ENCODE peak calls at places on chromosomes 11 and 22, in seven cellular contexts. O is activated CD4-positive, alpha-beta T cell treated with anti-CD3 and anti-CD28 coated beads, Interleukin-2, amount 10 ng/mL, durations not matched to agents 7 days and 5 days; F is stimulated activated CD8-positive, alpha-beta memory T cell treated with anti-CD3 and anti-CD28 coated beads, Interleukin-15, amount 100 ng/mL, for 24 hours; E is keratinocyte; L is sigmoid colon; D is stimulated activated CD4-positive, alpha-beta T cell treated with anti-CD3 and anti-CD28 coated beads, Interleukin-2, amount 100 ng/mL, for 48 hours; H is GM06990. R is an unnamed sample.

GRCh38 chr11:120137611-120138521 is at the start of gene TRIM29:
- DNase-seq in O (no peak), F (no peak), E (no peak), L (peak; percentile 48), D (no peak), H (no peak), R (no peak)

GRCh38 chr11:88231894-88232482 is 56.7 kb upstream of the RAB38 start:
- DNase-seq in O (peak; percentile 38), F (no peak), E (no peak), L (no peak), D (peak; percentile 3), H (no peak), R (peak; percentile 14)

GRCh38 chr11:68724293-68724692 is 27.0 kb downstream of the TESMIN start:
- DNase-seq in O (no peak), F (no peak), E (no peak), L (no peak), D (no peak), H (no peak), R (no peak)

GRCh38 chr22:21590809-21591641 is 23.5 kb downstream of the UBE2L3 start:
- DNase-seq in O (no peak), F (no peak), E (no peak), L (no peak), D (no peak), H (no peak), R (no peak)

GRCh38 chr22:19687561-19688300 is 26.6 kb upstream of the SEPTIN5 start:
- DNase-seq in O (no peak), F (no peak), E (no peak), L (no peak), D (no peak), H (no peak), R (no peak)

GRCh38 chr11:35045219-35045819 is 93.7 kb upstream of the CD44 start:
- DNase-seq in O (peak; percentile 90), F (no peak), E (no peak), L (no peak), D (peak; percentile 32), H (peak; percentile 32), R (no peak)

GRCh38 chr11:120133216-120134105 is 4.5 kb downstream of the TRIM29 start:
- DNase-seq in O (no peak), F (no peak), E (no peak), L (peak; percentile 38), D (no peak), H (no peak), R (no peak)

GRCh38 chr11:94793822-94794221 is 25.7 kb downstream of the AMOTL1 start:
- DNase-seq in O (no peak), F (no peak), E (no peak), L (no peak), D (no peak), H (no peak), R (no peak)

GRCh38 chr22:50086526-50086925 is 1.3 kb upstream of the MLC1 start:
- DNase-seq in O (no peak), F (no peak), E (no peak), L (no peak), D (no peak), H (no peak), R (no peak)

GRCh38 chr11:111221208-111221607 is 24.3 kb upstream of the POU2AF2 start:
- DNase-seq in O (no peak), F (no peak), E (no peak), L (no peak), D (no peak), H (no peak), R (no peak)

GRCh38 chr11:74731301-74732094 is at the start of gene CHRDL2:
- DNase-seq in O (no peak), F (no peak), E (no peak), L (no peak), D (no peak), H (no peak), R (no peak)

GRCh38 chr11:100833276-100833675 is 146.2 kb downstream of the ARHGAP42 start:
- DNase-seq in O (no peak), F (no peak), E (no peak), L (no peak), D (no peak), H (no peak), R (no peak)

GRCh38 chr22:29883045-29883830 is at the start of gene MTMR3:
- DNase-seq in O (peak; percentile 89), F (peak; percentile 92), E (peak; percentile 55), L (peak; percentile 95), D (peak; percentile 98), H (peak; percentile 90), R (peak; percentile 90)

GRCh38 chr11:105227363-105227762 is 87.8 kb upstream of the CARD18 start:
- DNase-seq in O (no peak), F (no peak), E (no peak), L (no peak), D (no peak), H (no peak), R (no peak)

GRCh38 chr22:30015229-30015797 is 65.0 kb upstream of the HORMAD2 start:
- DNase-seq in O (no peak), F (no peak), E (no peak), L (no peak), D (no peak), H (no peak), R (no peak)

GRCh38 chr11:12224537-12224893 is 114.1 kb downstream of the MICAL2 start:
- DNase-seq in O (peak; percentile 94), F (peak; percentile 63), E (no peak), L (peak; percentile 85), D (peak; percentile 76), H (peak; percentile 62), R (peak; percentile 90)

GRCh38 chr22:17672417-17672991 is 33.9 kb downstream of the BCL2L13 start:
- DNase-seq in O (no peak), F (no peak), E (no peak), L (no peak), D (no peak), H (no peak), R (no peak)

GRCh38 chr11:131217313-131218297 is 152.8 kb upstream of the NTM start:
- DNase-seq in O (no peak), F (no peak), E (no peak), L (no peak), D (no peak), H (no peak), R (no peak)

GRCh38 chr22:40118979-40119378 is 58.7 kb upstream of the TNRC6B start:
- DNase-seq in O (no peak), F (no peak), E (no peak), L (no peak), D (no peak), H (no peak), R (no peak)

GRCh38 chr22:19610518-19611253 is 86.5 kb upstream of the CLDN5 start:
- DNase-seq in O (peak; percentile 14), F (no peak), E (no peak), L (no peak), D (peak; percentile 19), H (no peak), R (no peak)

GRCh38 chr22:31083923-31084810 is 3.0 kb downstream of the SMTN start:
- DNase-seq in O (no peak), F (no peak), E (no peak), L (no peak), D (no peak), H (no peak), R (peak; percentile 28)

GRCh38 chr11:123608371-123608770 is 46.1 kb downstream of the SCN3B start:
- DNase-seq in O (no peak), F (no peak), E (no peak), L (no peak), D (no peak), H (no peak), R (no peak)

GRCh38 chr11:104390696-104391095 is 226.7 kb upstream of the PDGFD start:
- DNase-seq in O (no peak), F (no peak), E (no peak), L (no peak), D (no peak), H (no peak), R (no peak)

GRCh38 chr11:92302766-92303165 is 78.1 kb downstream of the FAT3 start:
- DNase-seq in O (no peak), F (no peak), E (no peak), L (no peak), D (no peak), H (no peak), R (no peak)

GRCh38 chr22:27642104-27642800 is 159.3 kb downstream of the MN1 start:
- DNase-seq in O (no peak), F (no peak), E (no peak), L (no peak), D (no peak), H (no peak), R (no peak)

GRCh38 chr22:36673821-36674220 is 29.7 kb downstream of the CACNG2 start:
- DNase-seq in O (no peak), F (no peak), E (no peak), L (no peak), D (no peak), H (no peak), R (no peak)

GRCh38 chr22:46213052-46213451 is 37.0 kb downstream of the CDPF1 start:
- DNase-seq in O (no peak), F (no peak), E (no peak), L (no peak), D (no peak), H (no peak), R (no peak)

GRCh38 chr22:49678137-49678841 is 149.4 kb downstream of the BRD1 start:
- DNase-seq in O (no peak), F (no peak), E (no peak), L (peak; percentile 35), D (no peak), H (no peak), R (no peak)

GRCh38 chr11:57387284-57388030 is 3.0 kb downstream of the PRG2 start:
- DNase-seq in O (no peak), F (no peak), E (no peak), L (no peak), D (no peak), H (no peak), R (no peak)